ENCODE peak calls at places on chromosomes 4 and X, in ten cellular contexts. G, C, Y, P, D, L, I, T, N and X are unnamed samples.

GRCh38 chr4:81628489-81628888 is 156.8 kb upstream of the RASGEF1B start:
- DNase-seq in G (no peak), C (no peak), Y (no peak), P (no peak), D (no peak), L (no peak), I (no peak), T (no peak), N (no peak), X (no peak)

GRCh38 chr4:90064196-90064595 is 63.0 kb upstream of the CCSER1 start:
- DNase-seq in G (no peak), C (no peak), Y (no peak), P (no peak), D (no peak), L (no peak), I (no peak), T (no peak), N (no peak), X (no peak)

GRCh38 chr4:101944649-101945048 is 154.1 kb downstream of the BANK1 start:
- DNase-seq in G (no peak), C (no peak), Y (no peak), P (no peak), D (no peak), L (no peak), I (peak; percentile 57), T (no peak), N (no peak), X (no peak)

GRCh38 chr4:186736466-186736865 is 12.8 kb upstream of the FAT1 start:
- DNase-seq in G (no peak), C (no peak), Y (no peak), P (no peak), D (no peak), L (no peak), I (no peak), T (no peak), N (no peak), X (no peak)

GRCh38 chr4:139555073-139555704 is 830 bp downstream of the SETD7 start:
- DNase-seq in G (peak; percentile 88), C (peak; percentile 78), Y (peak; percentile 82), P (peak; percentile 84), D (peak; percentile 89), L (peak; percentile 95), I (peak; percentile 92), T (peak; percentile 88), N (peak; percentile 68), X (peak; percentile 77)

GRCh38 chr4:11821774-11822430 is 393.2 kb upstream of the HS3ST1 start:
- DNase-seq in G (no peak), C (no peak), Y (no peak), P (no peak), D (no peak), L (no peak), I (no peak), T (no peak), N (no peak), X (no peak)

GRCh38 chr4:7757501-7758443 is 181.9 kb downstream of the AFAP1 start:
- DNase-seq in G (no peak), C (no peak), Y (no peak), P (no peak), D (peak; percentile 18), L (no peak), I (no peak), T (no peak), N (no peak), X (no peak)

GRCh38 chrX:128759177-128759576 is 707.0 kb upstream of the ACTRT1 start:
- DNase-seq in G (no peak), C (no peak), Y (no peak), P (no peak), D (no peak), L (no peak), I (no peak), T (no peak), N (no peak), X (no peak)